ENCODE peak calls at places on chromosomes 4 and X, in eight cellular contexts. H, C, B, N, Z, F, J and E are unnamed samples. For H3K4me1, the result is how much of the 10 kb centered on the place peaks cover.

GRCh38 chr4:52952540-52952939 is 90.4 kb downstream of the RASL11B start:
- DNase-seq in H (no peak), C (no peak), B (no peak), N (no peak), Z (no peak), F (no peak), J (no peak), E (no peak)

GRCh38 chr4:176584031-176584430 is 208.7 kb downstream of the VEGFC start:
- DNase-seq in H (no peak), C (no peak), B (no peak), N (no peak), Z (no peak), F (no peak), J (no peak), E (no peak)

GRCh38 chr4:119498520-119498919 is 130.1 kb downstream of the PDE5A start:
- DNase-seq in H (no peak), C (no peak), B (no peak), N (no peak), Z (no peak), F (no peak), J (no peak), E (no peak)

GRCh38 chr4:93478805-93479204 is 349.7 kb upstream of the ATOH1 start:
- DNase-seq in H (no peak), C (no peak), B (no peak), N (no peak), Z (no peak), F (no peak), J (no peak), E (no peak)

GRCh38 chrX:133394765-133395164 is 20.5 kb downstream of the GPC4 start:
- DNase-seq in H (no peak), C (no peak), B (no peak), N (no peak), Z (no peak), F (no peak), J (no peak), E (no peak)

GRCh38 chrX:78213331-78213730 is 73.9 kb upstream of the TAF9B start:
- DNase-seq in H (no peak), C (no peak), B (no peak), N (peak), Z (no peak), F (peak), J (no peak), E (no peak)

GRCh38 chr4:170089743-170090666 is at the start of gene AADAT:
- DNase-seq in H (peak), C (no peak), B (peak), N (peak), Z (peak), F (peak), J (peak), E (peak)

GRCh38 chr4:177005801-177006230 is 213.1 kb upstream of the VEGFC start:
- DNase-seq in H (no peak), C (no peak), B (no peak), N (no peak), Z (no peak), F (no peak), J (no peak), E (no peak)

GRCh38 chrX:102835504-102836146 is 101.4 kb upstream of the RAB40AL start:
- DNase-seq in H (peak), C (no peak), B (no peak), N (peak), Z (peak), F (peak), J (no peak), E (peak)

GRCh38 chr4:113682730-113683129 is 78.8 kb downstream of the CAMK2D start:
- DNase-seq in H (no peak), C (no peak), B (no peak), N (no peak), Z (no peak), F (no peak), J (no peak), E (no peak)

GRCh38 chrX:56764153-56764974 is 35.3 kb downstream of the NBDY start:
- DNase-seq in H (peak), C (peak), B (peak), N (peak), Z (peak), F (peak), J (no peak), E (peak)

GRCh38 chr4:118869808-118870342 is 18.8 kb upstream of the SYNPO2 start:
- DNase-seq in H (no peak), C (no peak), B (no peak), N (no peak), Z (peak), F (no peak), J (no peak), E (no peak)

GRCh38 chr4:94540476-94540875 is 88.7 kb downstream of the PDLIM5 start:
- DNase-seq in H (no peak), C (no peak), B (no peak), N (no peak), Z (peak), F (no peak), J (no peak), E (no peak)

GRCh38 chrX:25084446-25084845 is 68.7 kb upstream of the ARX start:
- DNase-seq in H (no peak), C (no peak), B (no peak), N (no peak), Z (no peak), F (no peak), J (no peak), E (no peak)

GRCh38 chr4:94758141-94758699 is 465 bp downstream of the BMPR1B start:
- DNase-seq in H (peak), C (no peak), B (peak), N (no peak), Z (peak), F (no peak), J (no peak), E (no peak)

GRCh38 chr4:115113382-115114106 is at the start of gene NDST4:
- DNase-seq in H (peak), C (no peak), B (no peak), N (peak), Z (no peak), F (no peak), J (no peak), E (no peak)

GRCh38 chrX:14039344-14039743 is 9.7 kb upstream of the GEMIN8 start:
- DNase-seq in H (peak), C (peak), B (no peak), N (peak), Z (peak), F (peak), J (no peak), E (no peak)

GRCh38 chr4:165716472-165716871 is 156.6 kb upstream of the TLL1 start:
- DNase-seq in H (no peak), C (no peak), B (no peak), N (no peak), Z (no peak), F (no peak), J (no peak), E (no peak)

GRCh38 chr4:44578954-44579353 is 72.5 kb downstream of the YIPF7 start:
- DNase-seq in H (no peak), C (no peak), B (no peak), N (no peak), Z (peak), F (no peak), J (no peak), E (no peak)

GRCh38 chr4:180057198-180057821 is 2185.9 kb upstream of the TENM3 start:
- DNase-seq in H (peak), C (no peak), B (no peak), N (peak), Z (peak), F (no peak), J (no peak), E (no peak)

GRCh38 chrX:121308276-121308805 is 260.9 kb downstream of the GLUD2 start:
- DNase-seq in H (peak), C (no peak), B (no peak), N (no peak), Z (peak), F (no peak), J (no peak), E (peak)

GRCh38 chr4:3037957-3038451 is 36.3 kb downstream of the HTT-AS start:
- DNase-seq in H (no peak), C (no peak), B (peak), N (no peak), Z (no peak), F (no peak), J (no peak), E (no peak)

GRCh38 chrX:137195991-137196390 is 162.2 kb upstream of the GPR101 start:
- DNase-seq in H (no peak), C (no peak), B (no peak), N (no peak), Z (no peak), F (no peak), J (no peak), E (no peak)

GRCh38 chrX:110145854-110146253 is 142.9 kb downstream of the TMEM164 start:
- DNase-seq in H (no peak), C (no peak), B (no peak), N (peak), Z (peak), F (peak), J (no peak), E (no peak)

GRCh38 chr4:147542229-147542990 is 61.5 kb downstream of the EDNRA start:
- DNase-seq in H (no peak), C (no peak), B (no peak), N (no peak), Z (peak), F (no peak), J (no peak), E (no peak)

GRCh38 chr4:43132010-43132582 is 239.6 kb downstream of the GRXCR1 start:
- DNase-seq in H (peak), C (no peak), B (peak), N (peak), Z (peak), F (peak), J (no peak), E (no peak)

GRCh38 chrX:128436397-128437103 is 384.3 kb upstream of the ACTRT1 start:
- DNase-seq in H (no peak), C (no peak), B (no peak), N (no peak), Z (no peak), F (no peak), J (no peak), E (no peak)

GRCh38 chr4:181308476-181309170 is 934.6 kb upstream of the TENM3 start:
- DNase-seq in H (peak), C (no peak), B (no peak), N (no peak), Z (peak), F (no peak), J (no peak), E (no peak)

GRCh38 chrX:119393144-119393543 is 6.0 kb upstream of the SLC25A43 start:
- DNase-seq in H (no peak), C (no peak), B (no peak), N (no peak), Z (no peak), F (no peak), J (no peak), E (no peak)

GRCh38 chrX:129823115-129823514 is 20.6 kb downstream of the ZDHHC9 start:
- DNase-seq in H (peak), C (peak), B (no peak), N (peak), Z (peak), F (peak), J (no peak), E (no peak)

DNA sequence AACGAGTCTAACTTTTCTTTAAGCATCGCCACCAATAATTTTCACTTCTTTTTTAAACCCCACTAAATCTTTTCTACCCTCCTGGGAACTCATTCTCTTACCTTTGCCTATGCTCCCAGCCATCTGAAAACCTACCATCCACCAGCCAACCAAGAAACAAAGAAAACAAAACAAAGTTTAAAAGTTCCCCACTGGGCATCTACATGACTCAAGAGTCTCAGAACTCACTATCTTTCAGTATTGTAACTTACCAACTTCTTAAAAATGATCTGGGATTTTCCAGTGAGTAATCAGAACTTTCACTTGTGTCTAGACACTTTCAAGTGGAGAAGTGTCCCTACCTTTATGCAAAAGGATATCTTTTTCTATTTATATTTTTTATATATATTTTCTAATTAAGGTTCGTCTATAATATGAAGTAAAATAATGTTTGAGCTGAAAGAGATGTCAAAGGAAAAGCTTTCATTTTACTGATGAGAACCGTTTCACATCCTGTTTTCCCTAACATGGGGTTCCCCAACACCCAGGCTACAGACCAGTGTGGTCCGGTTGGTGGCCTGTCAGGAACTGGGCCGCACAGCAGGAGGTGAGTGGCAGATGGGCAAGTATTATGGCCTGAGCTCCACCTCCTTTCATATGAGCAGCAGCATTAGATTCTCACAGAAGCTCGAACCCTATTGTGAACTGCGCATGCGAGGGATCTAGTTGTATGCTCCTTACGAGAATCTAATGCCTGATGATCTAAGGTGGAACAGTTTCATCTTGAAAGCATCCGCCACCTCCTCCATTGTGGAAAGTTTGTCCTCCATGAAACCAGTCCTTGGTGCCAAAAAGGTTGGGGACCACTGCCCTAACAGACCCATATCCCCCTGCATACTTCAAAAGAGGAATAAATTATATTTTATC is 9.8 kb upstream of the TIGD2 start:
- DNase-seq in H (no peak), C (no peak), B (no peak), N (no peak), Z (no peak), F (no peak), J (no peak), E (no peak)
- H3K4me3 ChIP-seq in H (no peak), C (no peak), B (no peak), N (no peak), Z (no peak), F (no peak), J (no peak), E (no peak)

GRCh38 chr4:102505708-102506107 is 4.5 kb downstream of the NFKB1 start:
- DNase-seq in H (no peak), C (no peak), B (no peak), N (no peak), Z (no peak), F (no peak), J (no peak), E (no peak)

GRCh38 chr4:102504941-102505340 is 3.8 kb downstream of the NFKB1 start:
- DNase-seq in H (no peak), C (no peak), B (no peak), N (no peak), Z (no peak), F (no peak), J (no peak), E (no peak)

GRCh38 chr4:102503301-102503746 is 2.2 kb downstream of the NFKB1 start:
- DNase-seq in H (no peak), C (no peak), B (no peak), N (peak), Z (no peak), F (no peak), J (no peak), E (no peak)

GRCh38 chr4:102501635-102502382 is 650 bp downstream of the NFKB1 start:
- DNase-seq in H (peak), C (peak), B (peak), N (peak), Z (peak), F (peak), J (peak), E (no peak)

DNA sequence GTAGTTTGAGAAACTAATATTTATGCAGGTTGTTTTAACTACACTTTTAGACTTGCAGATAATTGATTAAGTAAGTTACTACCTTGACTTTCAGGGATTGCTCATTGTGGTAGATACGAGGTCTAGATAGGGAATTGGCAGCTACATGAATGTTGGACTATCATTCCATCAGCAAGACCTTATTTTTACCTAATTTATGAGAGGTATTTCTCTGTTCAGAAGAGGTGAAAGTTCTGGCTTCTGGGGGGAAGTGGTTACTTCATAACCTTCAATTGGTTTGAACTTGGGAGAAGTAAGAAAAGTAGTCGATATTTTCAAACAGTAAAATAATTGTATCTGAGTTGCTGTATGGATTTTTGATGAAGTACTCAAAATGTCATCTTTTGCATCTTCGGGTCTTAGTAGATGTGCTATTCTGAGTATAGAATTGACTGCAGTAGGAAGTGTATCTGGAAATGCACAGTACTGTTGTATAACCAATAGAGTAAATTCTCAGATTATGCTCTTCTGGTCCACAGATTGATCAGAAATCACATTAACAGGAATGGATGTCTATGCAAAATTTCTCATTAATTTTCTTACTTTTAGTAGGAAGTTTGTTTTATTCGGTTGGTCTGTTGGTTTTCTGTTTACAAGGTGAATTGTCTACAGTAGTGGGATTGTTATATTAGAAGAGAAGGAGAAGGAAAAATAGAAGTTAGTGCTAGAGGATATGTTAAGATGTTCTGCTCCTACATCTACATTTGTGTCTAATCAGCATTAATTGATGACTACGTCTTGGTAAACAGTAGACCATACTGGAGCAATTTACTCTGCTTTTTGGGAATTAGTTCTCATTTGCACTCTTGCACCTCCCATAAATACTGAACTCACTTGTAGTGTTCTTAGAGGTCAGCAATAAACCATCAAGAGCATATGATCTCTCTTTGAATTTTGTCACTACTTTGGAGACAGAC is 3.0 kb downstream of the NFKB1 start:
- DNase-seq in H (no peak), C (no peak), B (no peak), N (peak), Z (no peak), F (no peak), J (no peak), E (no peak)
- H3K27ac ChIP-seq in H (no peak), C (peak), B (no peak), N (no peak), Z (no peak), F (peak), J (no peak), E (no peak)

GRCh38 chrX:101265869-101266428 is 25.2 kb downstream of the TAF7L start:
- DNase-seq in H (no peak), C (no peak), B (no peak), N (no peak), Z (no peak), F (no peak), J (no peak), E (no peak)
- H3K4me1 ChIP-seq in H (under half), C (under half), B (under half), N (under half), Z (under half), F (under half), J (under half), E (under half)

GRCh38 chr4:150580244-150580643 is 1.7 kb upstream of the MAB21L2 start:
- DNase-seq in H (peak), C (no peak), B (no peak), N (no peak), Z (peak), F (no peak), J (no peak), E (no peak)
- H3K4me3 ChIP-seq in H (peak), C (no peak), B (no peak), N (no peak), Z (peak), F (peak), J (peak), E (peak)

DNA sequence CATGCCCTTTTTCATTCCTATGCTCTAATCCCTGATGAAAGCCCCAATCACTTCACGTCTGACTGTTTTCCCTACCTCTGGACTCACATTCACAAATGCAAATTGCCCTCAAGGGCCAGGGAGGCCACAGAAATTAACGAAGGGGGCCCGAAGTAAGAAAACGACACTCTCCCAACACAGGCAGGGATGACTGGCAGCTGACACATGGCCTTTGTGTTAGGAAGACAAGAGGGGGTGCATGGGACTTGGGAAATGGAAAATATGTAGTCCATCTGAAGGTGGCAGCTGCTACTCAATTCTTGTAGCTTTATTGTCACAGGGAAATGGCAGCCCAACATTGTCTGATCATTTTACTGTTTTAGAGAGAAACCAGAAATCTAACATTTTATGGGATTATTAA is 12.3 kb upstream of the SPARCL1 start:
- DNase-seq in H (no peak), C (no peak), B (no peak), N (no peak), Z (no peak), F (no peak), J (no peak), E (no peak)
- H3K27ac ChIP-seq in H (no peak), C (no peak), B (no peak), N (peak), Z (no peak), F (peak), J (peak), E (no peak)

DNA sequence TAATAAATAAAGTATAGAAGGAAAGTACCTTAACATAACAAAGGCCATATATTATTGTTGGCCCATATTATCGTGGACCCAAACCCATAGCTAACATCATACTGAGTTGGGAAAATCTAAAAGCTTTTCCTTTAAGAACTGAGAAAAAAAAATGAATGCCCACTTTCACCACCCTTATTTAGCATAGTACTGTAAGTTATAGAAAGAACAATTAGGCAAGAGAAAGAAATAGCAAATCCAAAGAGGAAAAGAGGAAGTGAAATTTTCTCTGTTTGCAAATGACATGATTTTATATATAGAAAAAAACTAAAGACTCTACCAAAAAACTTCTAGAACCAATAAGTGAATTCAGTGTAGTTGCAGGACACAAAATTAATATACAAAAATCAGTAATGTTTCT is 1854.6 kb downstream of the PCDH7 start:
- DNase-seq in H (no peak), C (no peak), B (no peak), N (no peak), Z (no peak), F (no peak), J (no peak), E (no peak)
- H3K4me1 ChIP-seq in H (under half), C (under half), B (under half), N (under half), Z (under half), F (under half), J (under half), E (under half)

GRCh38 chr4:174215055-174215454 is 68.4 kb downstream of the FBXO8 start:
- DNase-seq in H (no peak), C (no peak), B (no peak), N (no peak), Z (no peak), F (no peak), J (no peak), E (no peak)
- H3K4me3 ChIP-seq in H (peak), C (no peak), B (no peak), N (no peak), Z (peak), F (no peak), J (no peak), E (no peak)

DNA sequence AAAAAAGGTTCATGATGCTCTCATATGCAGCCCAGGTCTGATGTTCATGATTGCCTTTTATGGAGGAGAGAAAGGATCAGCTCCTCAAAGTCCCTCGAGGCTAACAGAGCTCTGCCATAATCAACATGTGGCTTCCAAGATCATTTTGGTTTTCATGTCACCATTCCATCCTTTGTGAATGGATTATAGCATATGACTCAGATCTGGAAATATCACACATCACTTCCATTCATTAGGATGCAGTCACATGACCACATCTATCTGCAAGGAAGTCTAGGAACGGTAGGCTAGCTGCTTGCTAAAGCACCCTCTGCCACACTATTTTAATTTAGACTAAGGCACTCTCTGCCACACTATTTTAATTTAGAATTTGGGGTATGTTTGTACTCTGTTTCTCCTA is 77.6 kb downstream of the COX18 start:
- DNase-seq in H (no peak), C (no peak), B (no peak), N (no peak), Z (no peak), F (no peak), J (no peak), E (no peak)
- H3K27ac ChIP-seq in H (no peak), C (no peak), B (no peak), N (no peak), Z (no peak), F (no peak), J (no peak), E (no peak)